ENCODE peak calls at places on chromosomes 7 and 10, in four cellular contexts. One of them, this sample, is unnamed.

GRCh38 chr10:32153252-32153651 is 97.0 kb upstream of the KIF5B start:
- DNase-seq in hepatocyte: no peak
- DNase-seq in GM06990: no peak
- DNase-seq in fibroblast of lung: no peak
- DNase-seq in this sample: no peak

GRCh38 chr10:117537436-117537903 is 5.1 kb upstream of the EMX2 start:
- DNase-seq in GM06990: no peak
- DNase-seq in hepatocyte: peak; percentile 73
- DNase-seq in fibroblast of lung: no peak
- DNase-seq in this sample: no peak

GRCh38 chr10:43249962-43250624 is 16.8 kb downstream of the RASGEF1A start:
- DNase-seq in GM06990: no peak
- DNase-seq in fibroblast of lung: no peak
- DNase-seq in hepatocyte: no peak
- DNase-seq in this sample: no peak

GRCh38 chr7:111089822-111090426 is 1.0 kb upstream of the LRRN3 start:
- DNase-seq in hepatocyte: peak; percentile 41
- DNase-seq in GM06990: no peak
- DNase-seq in fibroblast of lung: peak; percentile 44
- DNase-seq in this sample: peak; percentile 74

GRCh38 chr10:16436367-16436757 is 448 bp upstream of the PTER start:
- DNase-seq in GM06990: no peak
- DNase-seq in fibroblast of lung: peak; percentile 7
- DNase-seq in hepatocyte: peak; percentile 20
- DNase-seq in this sample: peak; percentile 2

GRCh38 chr10:44264244-44264643 is 120.7 kb downstream of the CXCL12 start:
- DNase-seq in GM06990: peak; percentile 29
- DNase-seq in hepatocyte: no peak
- DNase-seq in fibroblast of lung: peak; percentile 25
- DNase-seq in this sample: no peak

GRCh38 chr7:55192718-55193117 is 172.4 kb upstream of the LANCL2 start:
- DNase-seq in fibroblast of lung: peak; percentile 89
- DNase-seq in GM06990: no peak
- DNase-seq in hepatocyte: no peak
- DNase-seq in this sample: peak; percentile 53

GRCh38 chr7:47236480-47237208 is 345.3 kb downstream of the TNS3 start:
- DNase-seq in hepatocyte: no peak
- DNase-seq in fibroblast of lung: no peak
- DNase-seq in GM06990: no peak
- DNase-seq in this sample: no peak

GRCh38 chr10:121069061-121069850 is 218.1 kb downstream of the WDR11 start:
- DNase-seq in hepatocyte: no peak
- DNase-seq in GM06990: peak; percentile 47
- DNase-seq in fibroblast of lung: peak; percentile 36
- DNase-seq in this sample: no peak

GRCh38 chr10:70747192-70747965 is 37.8 kb downstream of the TBATA start:
- DNase-seq in hepatocyte: no peak
- DNase-seq in fibroblast of lung: no peak
- DNase-seq in GM06990: no peak
- DNase-seq in this sample: no peak

GRCh38 chr10:84820121-84820520 is 491.7 kb downstream of the CCSER2 start:
- DNase-seq in hepatocyte: no peak
- DNase-seq in fibroblast of lung: no peak
- DNase-seq in GM06990: no peak
- DNase-seq in this sample: no peak

DNA sequence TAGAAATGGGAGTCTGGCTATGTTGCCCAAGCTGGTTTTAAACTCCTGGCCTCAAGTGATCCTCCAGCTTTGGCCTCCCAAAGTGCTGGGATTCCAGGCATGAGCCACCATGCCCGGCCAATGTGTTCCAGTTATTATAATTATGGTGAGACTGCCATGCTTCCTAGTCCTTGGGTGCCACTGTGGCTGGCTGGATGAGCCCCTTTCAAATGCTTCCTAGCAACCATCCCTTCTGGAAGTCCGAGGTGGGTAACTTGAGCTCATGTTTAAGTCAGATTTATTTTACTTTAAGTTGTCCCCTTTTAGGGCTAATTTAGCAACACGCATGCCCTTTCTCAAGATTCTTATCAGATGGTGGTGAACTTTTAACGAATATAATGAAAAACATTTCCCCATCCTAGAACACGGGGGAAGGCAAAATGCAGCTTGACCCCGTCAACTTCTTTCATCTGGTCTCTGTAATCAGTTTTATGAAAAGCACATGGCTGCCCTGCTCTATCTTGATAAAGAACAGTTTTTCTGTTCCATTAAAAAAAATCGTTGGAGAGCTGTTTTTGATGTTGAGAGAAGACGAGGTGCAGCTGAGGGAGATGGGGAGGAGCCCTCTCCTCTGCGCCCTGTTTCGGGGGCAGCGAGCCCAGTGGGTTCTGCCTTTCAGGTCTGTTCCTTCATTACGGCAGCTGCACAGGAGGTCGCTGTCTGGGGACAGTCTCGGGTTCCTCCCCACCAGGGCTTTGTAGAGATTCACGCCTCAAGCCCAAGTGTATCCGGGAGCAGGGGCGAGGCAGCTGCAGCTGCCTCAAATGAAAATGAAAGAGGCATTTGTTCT is 61.0 kb upstream of the MKI67 start:
- DNase-seq in hepatocyte: no peak
- DNase-seq in GM06990: no peak
- DNase-seq in fibroblast of lung: no peak
- DNase-seq in this sample: no peak
- H3K4me3 ChIP-seq in hepatocyte: no peak overlapping the region
- H3K4me3 ChIP-seq in GM06990: no peak overlapping the region
- H3K4me3 ChIP-seq in fibroblast of lung: no peak overlapping the region
- H3K4me3 ChIP-seq in this sample: no peak overlapping the region

GRCh38 chr7:44213872-44214595 is 13.3 kb downstream of the YKT6 start:
- DNase-seq in hepatocyte: peak; percentile 70
- DNase-seq in GM06990: no peak
- DNase-seq in fibroblast of lung: peak; percentile 40
- DNase-seq in this sample: peak; percentile 58
- TF ChIP-seq CTCF in hepatocyte: peak; percentile 51
- TF ChIP-seq CTCF in GM06990: peak; percentile 55
- TF ChIP-seq CTCF in fibroblast of lung: peak; percentile 34
- TF ChIP-seq CTCF in this sample: peak; percentile 57

GRCh38 chr10:26334932-26335573 is 103.1 kb upstream of the APBB1IP start:
- DNase-seq in fibroblast of lung: peak; percentile 34
- DNase-seq in GM06990: peak; percentile 75
- DNase-seq in hepatocyte: peak; percentile 75
- DNase-seq in this sample: peak; percentile 71
- H3K4me3 ChIP-seq in fibroblast of lung: no peak overlapping the region
- H3K4me3 ChIP-seq in GM06990: peak overlapping the region; percentile 65
- H3K4me3 ChIP-seq in hepatocyte: no peak overlapping the region
- H3K4me3 ChIP-seq in this sample: no peak overlapping the region

GRCh38 chr10:72274730-72275350 is 1.1 kb downstream of the DDIT4 start:
- DNase-seq in hepatocyte: peak; percentile 77
- DNase-seq in GM06990: peak; percentile 82
- DNase-seq in fibroblast of lung: peak; percentile 32
- DNase-seq in this sample: peak; percentile 82

GRCh38 chr10:72275351-72276012 is 1.8 kb downstream of the DDIT4 start:
- DNase-seq in GM06990: no peak
- DNase-seq in hepatocyte: no peak
- DNase-seq in fibroblast of lung: no peak
- DNase-seq in this sample: peak; percentile 60

GRCh38 chr10:72274213-72274729 is 547 bp downstream of the DDIT4 start:
- DNase-seq in hepatocyte: no peak
- DNase-seq in GM06990: no peak
- DNase-seq in fibroblast of lung: no peak
- DNase-seq in this sample: no peak

GRCh38 chr10:72272689-72273409 is 875 bp upstream of the DDIT4 start:
- DNase-seq in GM06990: peak; percentile 84
- DNase-seq in fibroblast of lung: peak; percentile 92
- DNase-seq in hepatocyte: peak; percentile 96
- DNase-seq in this sample: peak; percentile 98

DNA sequence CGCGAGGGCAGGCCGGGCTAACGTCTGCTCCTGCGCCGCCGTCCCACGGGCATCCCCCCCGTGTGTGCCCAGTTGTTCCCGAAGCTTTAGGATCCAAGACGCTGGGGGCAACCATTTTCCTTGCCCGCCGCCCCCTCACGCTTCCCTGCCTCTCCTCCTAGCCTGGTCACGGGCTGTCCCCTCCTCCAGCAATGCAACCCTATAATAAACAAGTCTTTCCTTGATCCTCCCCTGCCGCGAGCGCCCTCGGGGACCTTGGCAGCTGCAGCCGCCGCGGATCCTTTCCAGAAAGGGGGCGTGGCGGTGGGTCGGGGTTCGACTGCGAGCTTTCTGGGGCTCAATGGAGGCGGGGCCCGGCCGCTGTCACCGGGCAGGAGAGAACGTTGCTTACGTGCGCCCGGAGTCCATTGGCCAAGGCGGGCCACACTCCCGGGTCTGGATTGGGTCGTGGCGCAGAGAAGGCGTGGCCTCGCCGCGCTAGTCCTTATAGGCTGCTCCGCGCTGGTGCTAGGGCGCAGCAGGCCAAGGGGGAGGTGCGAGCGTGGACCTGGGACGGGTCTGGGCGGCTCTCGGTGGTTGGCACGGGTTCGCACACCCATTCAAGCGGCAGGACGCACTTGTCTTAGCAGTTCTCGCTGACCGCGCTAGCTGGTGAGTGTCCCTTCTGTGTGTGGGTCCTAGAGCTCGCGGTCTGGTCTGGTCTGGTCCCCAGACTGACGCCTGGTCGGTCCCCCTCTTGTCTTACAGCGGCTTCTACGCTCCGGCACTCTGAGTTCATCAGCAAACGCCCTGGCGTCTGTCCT is at the start of gene DDIT4:
- DNase-seq in hepatocyte: peak; percentile 100
- DNase-seq in fibroblast of lung: peak; percentile 99
- DNase-seq in GM06990: peak; percentile 99
- DNase-seq in this sample: peak; percentile 100
- TF ChIP-seq CTCF in hepatocyte: no peak
- TF ChIP-seq CTCF in fibroblast of lung: no peak
- TF ChIP-seq CTCF in GM06990: no peak
- TF ChIP-seq CTCF in this sample: no peak

GRCh38 chr10:5685764-5686240 is 1.2 kb downstream of the TASOR2 start:
- DNase-seq in hepatocyte: peak; percentile 26
- DNase-seq in GM06990: no peak
- DNase-seq in fibroblast of lung: peak; percentile 29
- DNase-seq in this sample: peak; percentile 22
- H3K4me3 ChIP-seq in hepatocyte: peak overlapping the region; percentile 97
- H3K4me3 ChIP-seq in GM06990: peak overlapping the region; percentile 75
- H3K4me3 ChIP-seq in fibroblast of lung: peak overlapping the region; percentile 94
- H3K4me3 ChIP-seq in this sample: peak overlapping the region; percentile 89

GRCh38 chr10:99484626-99485581 is 47.8 kb upstream of the NKX2-3 start:
- DNase-seq in hepatocyte: no peak
- DNase-seq in fibroblast of lung: no peak
- DNase-seq in GM06990: no peak
- DNase-seq in this sample: no peak
- TF ChIP-seq CTCF in hepatocyte: peak; percentile 35
- TF ChIP-seq CTCF in fibroblast of lung: no peak
- TF ChIP-seq CTCF in GM06990: peak; percentile 15
- TF ChIP-seq CTCF in this sample: no peak

DNA sequence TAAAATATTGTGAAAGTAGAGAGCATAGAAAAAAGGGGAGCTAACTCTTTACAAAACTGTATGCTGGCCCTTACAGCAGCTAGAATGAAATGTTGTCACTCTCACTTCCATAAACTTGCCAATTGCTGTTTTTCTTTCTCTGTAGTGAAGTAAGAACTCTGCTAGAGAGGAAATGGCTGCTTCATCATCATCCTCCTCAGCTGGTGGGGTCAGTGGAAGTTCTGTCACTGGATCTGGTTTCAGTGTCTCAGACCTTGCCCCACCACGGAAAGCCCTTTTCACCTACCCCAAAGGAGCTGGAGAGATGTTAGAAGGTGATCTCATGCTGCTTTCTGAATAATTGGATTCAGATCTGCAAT is 7.6 kb upstream of the ASCC1 start:
- DNase-seq in GM06990: peak; percentile 29
- DNase-seq in fibroblast of lung: no peak
- DNase-seq in hepatocyte: no peak
- DNase-seq in this sample: peak; percentile 20
- H3K4me3 ChIP-seq in GM06990: no peak overlapping the region
- H3K4me3 ChIP-seq in fibroblast of lung: no peak overlapping the region
- H3K4me3 ChIP-seq in hepatocyte: no peak overlapping the region
- H3K4me3 ChIP-seq in this sample: no peak overlapping the region

GRCh38 chr7:66837007-66837406 is 84.0 kb upstream of the TMEM248 start:
- DNase-seq in fibroblast of lung: no peak
- DNase-seq in GM06990: no peak
- DNase-seq in hepatocyte: peak; percentile 33
- DNase-seq in this sample: peak; percentile 49
- TF ChIP-seq CTCF in fibroblast of lung: peak; percentile 10
- TF ChIP-seq CTCF in GM06990: peak; percentile 53
- TF ChIP-seq CTCF in hepatocyte: peak; percentile 30
- TF ChIP-seq CTCF in this sample: peak; percentile 39

GRCh38 chr10:24847476-24847875 is 104.9 kb downstream of the PRTFDC1 start:
- DNase-seq in hepatocyte: no peak
- DNase-seq in GM06990: no peak
- DNase-seq in fibroblast of lung: peak; percentile 60
- DNase-seq in this sample: no peak

GRCh38 chr10:24848169-24848688 is 104.2 kb downstream of the PRTFDC1 start:
- DNase-seq in fibroblast of lung: no peak
- DNase-seq in GM06990: no peak
- DNase-seq in hepatocyte: no peak
- DNase-seq in this sample: no peak

GRCh38 chr10:24849537-24850299 is 102.7 kb downstream of the PRTFDC1 start:
- DNase-seq in fibroblast of lung: peak; percentile 58
- DNase-seq in GM06990: no peak
- DNase-seq in hepatocyte: no peak
- DNase-seq in this sample: no peak

GRCh38 chr10:24850726-24851300 is 101.6 kb downstream of the PRTFDC1 start:
- DNase-seq in GM06990: peak; percentile 5
- DNase-seq in fibroblast of lung: no peak
- DNase-seq in hepatocyte: no peak
- DNase-seq in this sample: no peak

GRCh38 chr10:24849051-24849450 is 103.4 kb downstream of the PRTFDC1 start:
- DNase-seq in hepatocyte: no peak
- DNase-seq in fibroblast of lung: peak; percentile 51
- DNase-seq in GM06990: no peak
- DNase-seq in this sample: no peak
- H3K4me3 ChIP-seq in hepatocyte: no peak overlapping the region
- H3K4me3 ChIP-seq in fibroblast of lung: no peak overlapping the region
- H3K4me3 ChIP-seq in GM06990: no peak overlapping the region
- H3K4me3 ChIP-seq in this sample: no peak overlapping the region

GRCh38 chr10:93999401-93999851 is 5.7 kb downstream of the PLCE1 start:
- DNase-seq in fibroblast of lung: peak; percentile 93
- DNase-seq in hepatocyte: peak; percentile 50
- DNase-seq in GM06990: no peak
- DNase-seq in this sample: peak; percentile 82
- TF ChIP-seq CTCF in fibroblast of lung: peak; percentile 14
- TF ChIP-seq CTCF in hepatocyte: peak; percentile 25
- TF ChIP-seq CTCF in GM06990: no peak
- TF ChIP-seq CTCF in this sample: peak; percentile 23

This sample was measured in fibroblast of pulmonary artery.